ENCODE peak calls at places on chromosomes 12 and 14, in five cellular contexts. V, E, D, C and Q are unnamed samples.

GRCh38 chr12:72330784-72331183 is 58.6 kb downstream of the TRHDE start:
- DNase-seq in V (no peak), E (no peak), D (no peak), C (no peak), Q (no peak)

GRCh38 chr14:25069889-25070288 is 19.9 kb upstream of the STXBP6 start:
- DNase-seq in V (no peak), E (no peak), D (no peak), C (no peak), Q (no peak)

GRCh38 chr14:55104051-55104954 is 24.7 kb upstream of the LGALS3 start:
- DNase-seq in V (no peak), E (no peak), D (no peak), C (no peak), Q (no peak)

GRCh38 chr12:29164477-29165163 is 15.5 kb downstream of the FAR2 start:
- DNase-seq in V (no peak), E (peak; percentile 81), D (peak; percentile 91), C (no peak), Q (peak; percentile 55)

GRCh38 chr12:3882896-3883564 is 9.8 kb upstream of the PARP11 start:
- DNase-seq in V (no peak), E (no peak), D (peak; percentile 9), C (no peak), Q (peak; percentile 40)

GRCh38 chr14:75392686-75393641 is 34.9 kb upstream of the JDP2 start:
- DNase-seq in V (no peak), E (no peak), D (no peak), C (no peak), Q (no peak)

GRCh38 chr12:60169904-60170303 is 574.1 kb downstream of the SLC16A7 start:
- DNase-seq in V (no peak), E (no peak), D (no peak), C (no peak), Q (no peak)

GRCh38 chr12:63899396-63899795 is 54.9 kb downstream of the SRGAP1 start:
- DNase-seq in V (no peak), E (no peak), D (no peak), C (no peak), Q (no peak)

GRCh38 chr14:94768141-94768520 is 1.8 kb downstream of the GSC start:
- DNase-seq in V (no peak), E (no peak), D (no peak), C (no peak), Q (no peak)